ENCODE peak calls at places on chromosomes 11 and 22, in six cellular contexts. One of them, this sample, is unnamed.

GRCh38 chr11:71342951-71343827 is 90.8 kb upstream of the SHANK2 start:
- DNase-seq in HEK293T: peak; percentile 62
- DNase-seq in H1: peak; percentile 50
- DNase-seq in K562: peak; percentile 78
- DNase-seq in HCT116: peak; percentile 40
- DNase-seq in HepG2: peak; percentile 77
- DNase-seq in this sample: peak; percentile 84

GRCh38 chr22:47053013-47053864 is 290.8 kb downstream of the TBC1D22A start:
- DNase-seq in HCT116: no peak
- DNase-seq in HepG2: no peak
- DNase-seq in H1: no peak
- DNase-seq in K562: no peak
- DNase-seq in HEK293T: no peak
- DNase-seq in this sample: no peak

GRCh38 chr11:91790346-91790745 is 434.3 kb upstream of the FAT3 start:
- DNase-seq in K562: no peak
- DNase-seq in HCT116: no peak
- DNase-seq in H1: no peak
- DNase-seq in HepG2: no peak
- DNase-seq in HEK293T: no peak
- DNase-seq in this sample: no peak

GRCh38 chr22:45581549-45582080 is 78.9 kb downstream of the FBLN1 start:
- DNase-seq in HCT116: no peak
- DNase-seq in HepG2: no peak
- DNase-seq in HEK293T: no peak
- DNase-seq in K562: no peak
- DNase-seq in H1: no peak
- DNase-seq in this sample: no peak

GRCh38 chr11:122038543-122038942 is 77.5 kb downstream of the BLID start:
- DNase-seq in HEK293T: no peak
- DNase-seq in HCT116: no peak
- DNase-seq in K562: no peak
- DNase-seq in HepG2: no peak
- DNase-seq in H1: no peak
- DNase-seq in this sample: no peak

GRCh38 chr22:39364646-39365405 is 15.0 kb downstream of the SYNGR1 start:
- DNase-seq in K562: no peak
- DNase-seq in H1: no peak
- DNase-seq in HCT116: no peak
- DNase-seq in HepG2: no peak
- DNase-seq in HEK293T: no peak
- DNase-seq in this sample: no peak

GRCh38 chr22:41367039-41367679 is 14.6 kb upstream of the TEF start:
- DNase-seq in HepG2: peak; percentile 80
- DNase-seq in HEK293T: peak; percentile 83
- DNase-seq in HCT116: peak; percentile 71
- DNase-seq in H1: no peak
- DNase-seq in K562: peak; percentile 96
- DNase-seq in this sample: peak; percentile 42

GRCh38 chr22:43222281-43222680 is 35.3 kb upstream of the TTLL12 start:
- DNase-seq in HEK293T: no peak
- DNase-seq in HepG2: no peak
- DNase-seq in HCT116: no peak
- DNase-seq in H1: no peak
- DNase-seq in K562: peak; percentile 66
- DNase-seq in this sample: no peak

GRCh38 chr11:11669447-11669846 is 47.6 kb upstream of the GALNT18 start:
- DNase-seq in HEK293T: peak; percentile 27
- DNase-seq in HepG2: no peak
- DNase-seq in HCT116: no peak
- DNase-seq in H1: no peak
- DNase-seq in K562: no peak
- DNase-seq in this sample: no peak

DNA sequence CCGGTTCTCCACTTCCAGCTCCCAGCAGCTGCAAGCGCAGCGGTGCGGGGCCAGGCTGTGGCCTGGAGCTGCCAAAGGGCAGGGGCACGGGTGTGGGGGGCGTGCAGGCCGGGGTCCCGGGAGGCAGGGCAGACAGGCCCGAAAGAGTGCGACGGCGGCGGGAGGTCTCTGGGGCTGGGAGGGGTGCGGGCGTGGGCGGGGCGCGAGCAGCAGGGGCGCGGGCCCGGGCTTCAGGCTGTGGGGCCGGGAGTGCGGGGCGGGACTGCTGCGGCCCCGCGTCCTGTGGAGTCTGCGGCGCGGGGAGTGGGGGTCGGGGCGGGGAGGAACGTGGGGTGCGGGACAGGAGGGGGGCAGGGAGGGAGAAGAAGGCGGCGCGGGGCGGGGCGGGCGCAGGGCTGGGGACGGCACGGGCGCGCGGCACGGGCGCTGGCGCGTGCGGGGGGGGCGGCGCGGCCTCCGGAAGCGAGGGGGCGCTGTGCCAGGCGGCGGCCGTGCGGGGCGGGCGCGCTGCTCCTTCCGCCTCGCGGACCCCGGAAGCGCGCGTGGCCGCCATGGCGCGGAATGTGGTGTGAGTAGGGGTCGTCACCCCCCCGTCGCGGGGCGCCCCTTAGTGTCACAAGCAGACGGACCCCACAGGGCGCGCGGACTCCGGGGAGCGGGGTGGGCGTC is at the start of gene MRPL23:
- DNase-seq in HCT116: no peak
- DNase-seq in HEK293T: no peak
- DNase-seq in K562: no peak
- DNase-seq in HepG2: no peak
- DNase-seq in H1: no peak
- DNase-seq in this sample: no peak
- TF ChIP-seq SP1 in HCT116: no peak
- TF ChIP-seq SP1 in HEK293T: no peak
- TF ChIP-seq SP1 in K562: no peak
- TF ChIP-seq SP1 in HepG2: no peak
- TF ChIP-seq SP1 in H1: no peak
- TF ChIP-seq SP1 in this sample: no peak

GRCh38 chr11:126317681-126318641 is 14.1 kb downstream of the DCPS start:
- DNase-seq in H1: no peak
- DNase-seq in HepG2: no peak
- DNase-seq in HCT116: no peak
- DNase-seq in K562: no peak
- DNase-seq in HEK293T: no peak
- DNase-seq in this sample: no peak
- TF ChIP-seq SP1 in H1: no peak
- TF ChIP-seq SP1 in HepG2: no peak
- TF ChIP-seq SP1 in HCT116: no peak
- TF ChIP-seq SP1 in K562: no peak
- TF ChIP-seq SP1 in HEK293T: no peak
- TF ChIP-seq SP1 in this sample: no peak

GRCh38 chr22:38106814-38107578 is 3.5 kb downstream of the BAIAP2L2 start:
- DNase-seq in H1: no peak
- DNase-seq in HCT116: no peak
- DNase-seq in HEK293T: no peak
- DNase-seq in K562: no peak
- DNase-seq in HepG2: no peak
- DNase-seq in this sample: no peak
- TF ChIP-seq SP1 in H1: no peak
- TF ChIP-seq SP1 in HCT116: no peak
- TF ChIP-seq SP1 in HEK293T: no peak
- TF ChIP-seq SP1 in K562: no peak
- TF ChIP-seq SP1 in HepG2: no peak
- TF ChIP-seq SP1 in this sample: no peak

DNA sequence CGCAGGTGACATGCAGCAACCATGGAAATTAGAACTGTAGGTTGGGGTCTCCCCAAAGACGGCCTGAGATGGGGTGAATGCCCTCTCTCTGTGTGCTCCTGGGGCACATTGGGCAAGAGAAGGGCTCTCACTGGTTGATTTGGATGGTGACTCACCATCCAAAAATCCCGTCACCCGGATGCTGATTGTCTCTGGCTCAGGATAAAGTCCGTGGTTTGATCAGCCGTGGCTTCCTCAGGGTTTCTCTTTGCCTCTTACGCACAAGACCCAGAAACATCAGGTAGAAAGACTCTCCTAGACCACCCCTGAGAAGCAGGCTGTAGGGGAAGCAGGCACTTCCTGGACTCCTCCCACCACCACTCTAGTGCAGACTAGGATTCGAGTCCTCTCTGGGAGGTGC is 176.1 kb upstream of the NCAM1 start:
- DNase-seq in HepG2: no peak
- DNase-seq in HEK293T: no peak
- DNase-seq in H1: no peak
- DNase-seq in K562: no peak
- DNase-seq in HCT116: no peak
- DNase-seq in this sample: no peak
- TF ChIP-seq SP1 in HepG2: no peak
- TF ChIP-seq SP1 in HEK293T: no peak
- TF ChIP-seq SP1 in H1: no peak
- TF ChIP-seq SP1 in K562: no peak
- TF ChIP-seq SP1 in HCT116: no peak
- TF ChIP-seq SP1 in this sample: no peak

DNA sequence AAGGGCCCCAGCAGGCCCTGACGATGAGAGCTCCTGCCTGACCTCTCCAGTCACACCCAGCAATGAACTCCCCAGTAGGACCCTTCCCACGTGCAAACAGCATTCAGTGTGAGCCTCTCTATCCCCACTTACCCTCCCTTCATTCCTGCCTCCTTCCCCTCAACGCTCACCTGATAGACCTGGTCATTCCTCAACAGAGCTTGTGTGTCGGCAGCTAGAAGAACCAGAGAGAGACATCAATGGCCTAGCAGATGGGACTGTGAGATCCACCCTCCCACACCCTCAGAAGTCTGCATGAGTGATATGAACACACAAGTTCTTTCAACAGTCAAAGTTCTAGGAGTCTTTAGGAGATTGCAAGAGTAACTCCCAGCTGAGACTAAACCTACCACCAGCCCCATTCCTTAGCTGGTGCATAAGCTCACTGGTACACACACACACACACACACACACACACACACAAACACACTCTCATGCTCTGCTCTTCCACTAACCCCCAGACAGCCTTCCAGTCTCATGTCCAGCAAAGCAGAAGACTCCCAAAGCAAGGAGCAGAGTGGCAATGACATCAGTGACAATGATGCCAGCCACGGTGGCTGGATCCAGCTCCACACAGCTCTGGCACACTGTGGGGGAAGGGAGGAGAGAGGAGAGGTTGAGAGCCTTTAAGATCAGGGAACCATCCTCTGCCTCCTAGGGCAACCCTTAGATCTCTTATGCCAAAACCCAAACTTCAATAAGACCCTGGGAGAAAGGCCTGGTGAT is 3.0 kb downstream of the CD3D start:
- DNase-seq in H1: no peak
- DNase-seq in HCT116: no peak
- DNase-seq in HEK293T: no peak
- DNase-seq in K562: peak; percentile 22
- DNase-seq in HepG2: no peak
- DNase-seq in this sample: no peak
- TF ChIP-seq SP1 in H1: no peak
- TF ChIP-seq SP1 in HCT116: no peak
- TF ChIP-seq SP1 in HEK293T: no peak
- TF ChIP-seq SP1 in K562: no peak
- TF ChIP-seq SP1 in HepG2: no peak
- TF ChIP-seq SP1 in this sample: no peak

GRCh38 chr11:128848815-128849455 is 18.2 kb downstream of the KCNJ1 start:
- DNase-seq in HCT116: peak; percentile 49
- DNase-seq in HepG2: peak; percentile 14
- DNase-seq in HEK293T: peak; percentile 85
- DNase-seq in H1: no peak
- DNase-seq in K562: peak; percentile 63
- DNase-seq in this sample: peak; percentile 90
- TF ChIP-seq SP1 in HCT116: no peak
- TF ChIP-seq SP1 in HepG2: no peak
- TF ChIP-seq SP1 in HEK293T: no peak
- TF ChIP-seq SP1 in H1: no peak
- TF ChIP-seq SP1 in K562: no peak
- TF ChIP-seq SP1 in this sample: no peak

DNA sequence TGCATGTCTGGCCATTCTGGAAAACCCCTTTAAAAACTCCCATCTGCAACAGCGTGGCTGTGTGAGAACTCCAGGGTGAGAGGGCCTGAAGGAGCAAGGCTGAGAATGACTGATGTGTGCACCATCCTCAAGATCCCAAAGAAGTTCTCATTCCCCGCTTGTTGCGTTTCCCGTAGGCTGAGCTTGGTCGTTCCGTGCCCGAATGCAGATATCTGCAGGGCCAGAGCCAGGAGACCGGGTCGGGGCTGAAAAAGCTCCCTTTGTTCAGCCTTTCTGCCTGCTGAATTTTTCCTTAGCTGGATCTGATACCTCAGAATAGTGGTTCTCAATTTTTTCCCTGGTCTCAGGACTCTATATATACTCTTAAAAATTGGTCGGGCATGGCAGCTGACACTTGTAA is 73.0 kb downstream of the NAT10 start:
- DNase-seq in K562: no peak
- DNase-seq in HCT116: no peak
- DNase-seq in H1: no peak
- DNase-seq in HepG2: no peak
- DNase-seq in HEK293T: no peak
- DNase-seq in this sample: no peak
- TF ChIP-seq SP1 in K562: no peak
- TF ChIP-seq SP1 in HCT116: no peak
- TF ChIP-seq SP1 in H1: no peak
- TF ChIP-seq SP1 in HepG2: no peak
- TF ChIP-seq SP1 in HEK293T: no peak
- TF ChIP-seq SP1 in this sample: no peak

GRCh38 chr11:77547047-77547836 is 42.5 kb upstream of the AQP11 start:
- DNase-seq in K562: no peak
- DNase-seq in HCT116: no peak
- DNase-seq in HepG2: no peak
- DNase-seq in H1: no peak
- DNase-seq in HEK293T: no peak
- DNase-seq in this sample: no peak

GRCh38 chr11:77548552-77549439 is 41.0 kb upstream of the AQP11 start:
- DNase-seq in HCT116: no peak
- DNase-seq in HepG2: no peak
- DNase-seq in K562: no peak
- DNase-seq in H1: no peak
- DNase-seq in HEK293T: no peak
- DNase-seq in this sample: no peak

GRCh38 chr11:77542296-77542695 is 47.5 kb upstream of the AQP11 start:
- DNase-seq in HepG2: no peak
- DNase-seq in HCT116: no peak
- DNase-seq in H1: no peak
- DNase-seq in K562: no peak
- DNase-seq in HEK293T: no peak
- DNase-seq in this sample: no peak

DNA sequence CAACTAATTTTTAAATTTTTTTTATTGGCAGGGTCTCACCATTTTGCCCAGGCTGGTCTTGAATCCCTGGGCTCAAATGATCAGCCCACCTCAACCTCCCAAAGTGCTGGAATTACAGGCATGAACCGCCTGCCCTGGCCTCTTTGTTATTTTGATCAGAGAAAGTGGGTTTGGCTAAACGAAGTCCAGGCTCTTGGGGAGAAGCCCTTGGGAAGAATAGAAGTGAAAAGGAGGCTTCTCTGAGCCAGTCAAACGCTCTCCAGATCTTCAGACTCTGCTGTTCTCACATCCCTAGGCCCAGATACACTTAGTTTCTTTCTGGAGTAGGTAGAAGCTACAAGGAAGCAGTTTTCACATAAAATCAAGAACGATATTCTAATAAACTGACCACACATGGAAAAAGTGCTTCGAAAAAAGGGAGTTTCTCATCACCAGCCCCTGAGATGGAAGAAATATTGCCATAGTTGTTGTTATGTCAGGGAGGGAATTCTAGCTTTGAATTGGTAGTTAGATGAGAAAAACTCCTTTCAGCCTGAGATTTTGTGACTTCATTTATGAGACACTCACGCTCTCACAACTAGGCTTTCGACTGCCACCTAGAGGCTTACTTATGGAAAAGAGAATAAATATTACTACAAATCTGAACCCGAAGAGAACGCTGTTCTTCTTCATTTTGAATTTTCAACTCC is 41.7 kb upstream of the AQP11 start:
- DNase-seq in HEK293T: peak; percentile 62
- DNase-seq in K562: peak; percentile 30
- DNase-seq in HCT116: peak; percentile 37
- DNase-seq in H1: peak; percentile 46
- DNase-seq in HepG2: peak; percentile 56
- DNase-seq in this sample: peak; percentile 40
- TF ChIP-seq SP1 in HEK293T: no peak
- TF ChIP-seq SP1 in K562: no peak
- TF ChIP-seq SP1 in HCT116: no peak
- TF ChIP-seq SP1 in H1: no peak
- TF ChIP-seq SP1 in HepG2: no peak
- TF ChIP-seq SP1 in this sample: no peak